ENCODE peak calls at places on chromosomes 6 and 20, in eight cellular contexts. S is stimulated activated CD4-positive, alpha-beta T cell treated with anti-CD3 and anti-CD28 coated beads, Interleukin-15, amount 100 ng/mL, for 24 hours; M is neural progenitor cell; D is naive thymus-derived CD4-positive, alpha-beta T cell; K is NCI-H446 treated with DMSO at 0.1 percent for 48 hours; B is DMS79; Y is pancreas; G is SK-MEL-5. O is an unnamed sample.

GRCh38 chr20:51955756-51956155 is 153.4 kb upstream of the SALL4 start:
- DNase-seq in Y (no peak), B (no peak), G (no peak), K (no peak), M (no peak), S (no peak), D (no peak), O (no peak)

GRCh38 chr6:154169193-154169847 is 130.3 kb downstream of the OPRM1 start:
- DNase-seq in S (peak; percentile 49), B (no peak), K (no peak), M (no peak), Y (no peak), G (no peak), D (no peak), O (peak; percentile 29)

GRCh38 chr6:18528084-18528743 is 141.1 kb downstream of the RNF144B start:
- DNase-seq in D (no peak), Y (no peak), G (peak; percentile 57), M (no peak), S (no peak), K (peak; percentile 43), B (peak; percentile 13), O (no peak)

GRCh38 chr6:20061952-20062351 is 150.3 kb downstream of the MBOAT1 start:
- DNase-seq in D (no peak), M (no peak), B (no peak), K (no peak), S (no peak), Y (no peak), G (no peak), O (no peak)

GRCh38 chr20:4406627-4407026 is 315.1 kb upstream of the PRND start:
- DNase-seq in Y (no peak), M (no peak), S (no peak), G (no peak), B (no peak), K (no peak), D (no peak), O (peak; percentile 92)

GRCh38 chr20:10388571-10388970 is 45.5 kb downstream of the MKKS start:
- DNase-seq in D (no peak), M (no peak), B (no peak), S (no peak), Y (no peak), K (no peak), G (no peak), O (no peak)

GRCh38 chr6:160030103-160030502 is 61.2 kb downstream of the IGF2R start:
- DNase-seq in B (peak; percentile 94), D (no peak), M (peak; percentile 80), G (peak; percentile 18), S (no peak), K (no peak), Y (peak; percentile 76), O (peak; percentile 69)

GRCh38 chr20:9949563-9949962 is 85.2 kb upstream of the ANKEF1 start:
- DNase-seq in B (no peak), G (no peak), M (no peak), D (no peak), K (peak; percentile 20), Y (no peak), S (no peak), O (no peak)

GRCh38 chr6:169905041-169905807 is 153.8 kb downstream of the ERMARD start:
- DNase-seq in M (no peak), K (no peak), D (no peak), S (no peak), B (no peak), G (no peak), Y (no peak), O (peak; percentile 41)

GRCh38 chr6:34276881-34277762 is 28.3 kb upstream of the SMIM29 start:
- DNase-seq in B (no peak), M (no peak), K (no peak), S (no peak), D (no peak), G (no peak), Y (no peak), O (no peak)

GRCh38 chr20:1335961-1336698 is 7.2 kb upstream of the SDCBP2 start:
- DNase-seq in B (no peak), S (no peak), M (no peak), Y (no peak), K (no peak), G (no peak), D (no peak), O (no peak)

GRCh38 chr6:163994566-163994965 is 580.0 kb downstream of the QKI start:
- DNase-seq in B (no peak), M (no peak), S (no peak), G (no peak), D (no peak), K (no peak), Y (no peak), O (no peak)

GRCh38 chr6:105862936-105863603 is 223.1 kb upstream of the PRDM1 start:
- DNase-seq in M (no peak), D (no peak), Y (no peak), G (no peak), K (no peak), S (no peak), B (no peak), O (no peak)

GRCh38 chr6:30613251-30614043 is 3.6 kb downstream of the PPP1R10 start:
- DNase-seq in M (no peak), Y (no peak), B (no peak), D (no peak), K (no peak), G (no peak), S (no peak), O (no peak)

GRCh38 chr6:56890683-56891429 is 64.1 kb upstream of the BEND6 start:
- DNase-seq in Y (no peak), B (no peak), G (no peak), M (no peak), K (no peak), S (peak; percentile 21), D (no peak), O (peak; percentile 63)

GRCh38 chr6:75156186-75156878 is 49.5 kb downstream of the COL12A1 start:
- DNase-seq in B (no peak), D (no peak), G (no peak), M (no peak), S (no peak), Y (no peak), K (no peak), O (no peak)

GRCh38 chr6:119676971-119677370 is 327.4 kb upstream of the MAN1A1 start:
- DNase-seq in Y (no peak), G (no peak), D (no peak), B (no peak), S (no peak), K (no peak), M (no peak), O (no peak)

GRCh38 chr6:164826831-164827468 is 482.5 kb downstream of the C6orf118 start:
- DNase-seq in M (no peak), K (no peak), B (no peak), Y (no peak), G (no peak), S (no peak), D (no peak), O (no peak)